ENCODE peak calls at places on chromosomes 3 and 15, in eight cellular contexts. One of them, this sample, is unnamed.

GRCh38 chr15:25481208-25481862 is 42.5 kb upstream of the UBE3A start:
- DNase-seq in IMR-90: no peak
- DNase-seq in lower lobe of right lung: no peak
- DNase-seq in endodermal cell: peak; percentile 86
- DNase-seq in testis: no peak
- DNase-seq in A549: no peak
- DNase-seq in SK-N-SH: peak; percentile 36
- DNase-seq in body of pancreas: peak; percentile 28
- DNase-seq in this sample: no peak

GRCh38 chr3:37592328-37592727 is 269.4 kb upstream of the CTDSPL start:
- DNase-seq in testis: no peak
- DNase-seq in body of pancreas: no peak
- DNase-seq in endodermal cell: no peak
- DNase-seq in lower lobe of right lung: no peak
- DNase-seq in A549: no peak
- DNase-seq in SK-N-SH: no peak
- DNase-seq in IMR-90: no peak
- DNase-seq in this sample: no peak

GRCh38 chr3:171801738-171802600 is 8.3 kb downstream of the PLD1 start:
- DNase-seq in endodermal cell: no peak
- DNase-seq in SK-N-SH: no peak
- DNase-seq in testis: no peak
- DNase-seq in lower lobe of right lung: no peak
- DNase-seq in IMR-90: peak; percentile 93
- DNase-seq in body of pancreas: no peak
- DNase-seq in A549: no peak
- DNase-seq in this sample: no peak

GRCh38 chr15:52424856-52425431 is 103.7 kb downstream of the MYO5A start:
- DNase-seq in lower lobe of right lung: no peak
- DNase-seq in endodermal cell: no peak
- DNase-seq in SK-N-SH: no peak
- DNase-seq in testis: no peak
- DNase-seq in IMR-90: no peak
- DNase-seq in A549: no peak
- DNase-seq in body of pancreas: no peak
- DNase-seq in this sample: no peak

GRCh38 chr3:142648950-142649349 is 52.8 kb downstream of the PLS1 start:
- DNase-seq in body of pancreas: no peak
- DNase-seq in endodermal cell: no peak
- DNase-seq in IMR-90: no peak
- DNase-seq in SK-N-SH: no peak
- DNase-seq in testis: no peak
- DNase-seq in A549: no peak
- DNase-seq in lower lobe of right lung: no peak
- DNase-seq in this sample: no peak

GRCh38 chr15:34049096-34049495 is 10.1 kb upstream of the AVEN start:
- DNase-seq in body of pancreas: no peak
- DNase-seq in endodermal cell: no peak
- DNase-seq in A549: no peak
- DNase-seq in testis: no peak
- DNase-seq in SK-N-SH: no peak
- DNase-seq in lower lobe of right lung: no peak
- DNase-seq in IMR-90: peak; percentile 87
- DNase-seq in this sample: no peak

GRCh38 chr3:181752202-181752671 is 40.5 kb downstream of the SOX2 start:
- DNase-seq in lower lobe of right lung: no peak
- DNase-seq in body of pancreas: no peak
- DNase-seq in testis: no peak
- DNase-seq in endodermal cell: no peak
- DNase-seq in SK-N-SH: peak; percentile 63
- DNase-seq in A549: no peak
- DNase-seq in IMR-90: no peak
- DNase-seq in this sample: no peak

GRCh38 chr3:45123030-45123429 is 23.1 kb downstream of the CDCP1 start:
- DNase-seq in A549: peak; percentile 41
- DNase-seq in body of pancreas: no peak
- DNase-seq in testis: no peak
- DNase-seq in endodermal cell: no peak
- DNase-seq in lower lobe of right lung: no peak
- DNase-seq in SK-N-SH: no peak
- DNase-seq in IMR-90: peak; percentile 98
- DNase-seq in this sample: no peak

GRCh38 chr15:77870195-77871065 is 207.1 kb downstream of the TBC1D2B start:
- DNase-seq in A549: peak; percentile 73
- DNase-seq in testis: peak; percentile 78
- DNase-seq in endodermal cell: peak; percentile 95
- DNase-seq in body of pancreas: peak; percentile 78
- DNase-seq in SK-N-SH: peak; percentile 81
- DNase-seq in lower lobe of right lung: peak; percentile 60
- DNase-seq in IMR-90: peak; percentile 53
- DNase-seq in this sample: peak; percentile 71

GRCh38 chr3:32403663-32404062 is 12.0 kb downstream of the CMTM7 start:
- DNase-seq in IMR-90: no peak
- DNase-seq in endodermal cell: no peak
- DNase-seq in testis: no peak
- DNase-seq in A549: no peak
- DNase-seq in lower lobe of right lung: no peak
- DNase-seq in SK-N-SH: no peak
- DNase-seq in body of pancreas: no peak
- DNase-seq in this sample: no peak

GRCh38 chr3:43512749-43513404 is 108.9 kb downstream of the ANO10 start:
- DNase-seq in body of pancreas: no peak
- DNase-seq in IMR-90: peak; percentile 81
- DNase-seq in endodermal cell: no peak
- DNase-seq in lower lobe of right lung: no peak
- DNase-seq in SK-N-SH: no peak
- DNase-seq in testis: no peak
- DNase-seq in A549: no peak
- DNase-seq in this sample: no peak

GRCh38 chr3:150242220-150242938 is 165.7 kb upstream of the TSC22D2 start:
- DNase-seq in body of pancreas: no peak
- DNase-seq in IMR-90: peak; percentile 88
- DNase-seq in lower lobe of right lung: no peak
- DNase-seq in A549: no peak
- DNase-seq in endodermal cell: no peak
- DNase-seq in SK-N-SH: no peak
- DNase-seq in testis: no peak
- DNase-seq in this sample: no peak

GRCh38 chr3:61541694-61542093 is 19.7 kb upstream of the PTPRG start:
- DNase-seq in IMR-90: no peak
- DNase-seq in testis: no peak
- DNase-seq in SK-N-SH: no peak
- DNase-seq in lower lobe of right lung: no peak
- DNase-seq in endodermal cell: no peak
- DNase-seq in A549: no peak
- DNase-seq in body of pancreas: no peak
- DNase-seq in this sample: no peak

GRCh38 chr3:81462921-81463320 is 298.5 kb downstream of the GBE1 start:
- DNase-seq in body of pancreas: no peak
- DNase-seq in testis: no peak
- DNase-seq in SK-N-SH: no peak
- DNase-seq in endodermal cell: no peak
- DNase-seq in A549: no peak
- DNase-seq in lower lobe of right lung: no peak
- DNase-seq in IMR-90: no peak
- DNase-seq in this sample: no peak

GRCh38 chr3:11238057-11238456 is 34.1 kb upstream of the ATG7 start:
- DNase-seq in A549: no peak
- DNase-seq in SK-N-SH: no peak
- DNase-seq in testis: no peak
- DNase-seq in body of pancreas: no peak
- DNase-seq in IMR-90: peak; percentile 95
- DNase-seq in lower lobe of right lung: no peak
- DNase-seq in endodermal cell: no peak
- DNase-seq in this sample: no peak

GRCh38 chr3:66639794-66640356 is 139.1 kb upstream of the LRIG1 start:
- DNase-seq in SK-N-SH: no peak
- DNase-seq in lower lobe of right lung: no peak
- DNase-seq in endodermal cell: no peak
- DNase-seq in A549: no peak
- DNase-seq in IMR-90: peak; percentile 45
- DNase-seq in testis: no peak
- DNase-seq in body of pancreas: no peak
- DNase-seq in this sample: no peak

GRCh38 chr3:168250415-168250861 is 154.7 kb upstream of the GOLIM4 start:
- DNase-seq in body of pancreas: no peak
- DNase-seq in testis: peak; percentile 19
- DNase-seq in A549: no peak
- DNase-seq in lower lobe of right lung: no peak
- DNase-seq in SK-N-SH: peak; percentile 15
- DNase-seq in endodermal cell: peak; percentile 63
- DNase-seq in IMR-90: peak; percentile 6
- DNase-seq in this sample: no peak

GRCh38 chr15:70061696-70062270 is 35.9 kb downstream of the TLE3 start:
- DNase-seq in body of pancreas: no peak
- DNase-seq in testis: no peak
- DNase-seq in endodermal cell: no peak
- DNase-seq in IMR-90: no peak
- DNase-seq in lower lobe of right lung: no peak
- DNase-seq in SK-N-SH: no peak
- DNase-seq in A549: no peak
- DNase-seq in this sample: peak; percentile 29
- H3K27ac ChIP-seq in body of pancreas: peak overlapping the region; percentile 56
- H3K27ac ChIP-seq in testis: no peak overlapping the region
- H3K27ac ChIP-seq in endodermal cell: peak overlapping the region; percentile 85
- H3K27ac ChIP-seq in IMR-90: no peak overlapping the region
- H3K27ac ChIP-seq in lower lobe of right lung: no peak overlapping the region
- H3K27ac ChIP-seq in SK-N-SH: peak overlapping the region; percentile 63
- H3K27ac ChIP-seq in A549: no peak overlapping the region
- H3K27ac ChIP-seq in this sample: no peak overlapping the region

GRCh38 chr15:89457086-89457485 is 39.3 kb downstream of the RHCG start:
- DNase-seq in body of pancreas: peak; percentile 54
- DNase-seq in IMR-90: peak; percentile 28
- DNase-seq in lower lobe of right lung: no peak
- DNase-seq in SK-N-SH: peak; percentile 58
- DNase-seq in endodermal cell: peak; percentile 72
- DNase-seq in testis: peak; percentile 32
- DNase-seq in A549: peak; percentile 81
- DNase-seq in this sample: no peak

GRCh38 chr15:89458440-89458839 is 37.9 kb downstream of the RHCG start:
- DNase-seq in testis: no peak
- DNase-seq in SK-N-SH: no peak
- DNase-seq in body of pancreas: no peak
- DNase-seq in A549: no peak
- DNase-seq in lower lobe of right lung: no peak
- DNase-seq in IMR-90: no peak
- DNase-seq in endodermal cell: no peak
- DNase-seq in this sample: peak; percentile 1

GRCh38 chr15:89451846-89452245 is 44.5 kb downstream of the RHCG start:
- DNase-seq in A549: no peak
- DNase-seq in lower lobe of right lung: no peak
- DNase-seq in SK-N-SH: no peak
- DNase-seq in body of pancreas: no peak
- DNase-seq in testis: no peak
- DNase-seq in endodermal cell: no peak
- DNase-seq in IMR-90: no peak
- DNase-seq in this sample: no peak

GRCh38 chr15:89452330-89452836 is 44.0 kb downstream of the RHCG start:
- DNase-seq in testis: no peak
- DNase-seq in IMR-90: no peak
- DNase-seq in lower lobe of right lung: no peak
- DNase-seq in endodermal cell: no peak
- DNase-seq in SK-N-SH: no peak
- DNase-seq in body of pancreas: peak; percentile 59
- DNase-seq in A549: no peak
- DNase-seq in this sample: no peak

DNA sequence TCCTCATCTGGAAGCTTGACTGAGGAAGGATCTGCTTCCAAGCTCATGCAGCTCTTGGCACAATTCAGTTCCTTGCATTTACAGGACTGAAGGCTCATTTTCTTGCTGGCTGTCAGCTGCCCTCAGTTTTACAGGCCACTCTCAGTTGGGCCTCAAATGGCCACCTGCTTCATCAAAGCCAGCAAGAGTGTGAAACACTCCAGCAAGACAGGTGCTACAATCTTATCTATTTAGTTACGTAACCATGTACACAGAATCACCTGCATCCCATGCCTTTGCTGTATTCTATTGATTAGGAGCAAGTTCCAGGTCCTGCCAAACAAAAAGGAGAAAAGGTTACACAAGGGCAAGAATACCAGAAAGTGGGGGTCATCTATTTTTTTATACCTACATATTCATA is 40.8 kb downstream of the RHCG start:
- DNase-seq in body of pancreas: peak; percentile 71
- DNase-seq in A549: no peak
- DNase-seq in IMR-90: no peak
- DNase-seq in SK-N-SH: no peak
- DNase-seq in testis: no peak
- DNase-seq in lower lobe of right lung: no peak
- DNase-seq in endodermal cell: no peak
- DNase-seq in this sample: no peak
- H3K4me1 ChIP-seq in body of pancreas: peaks cover 71% of the 10 kb centered on the region
- H3K4me1 ChIP-seq in A549: peaks cover 22% of the 10 kb centered on the region
- H3K4me1 ChIP-seq in IMR-90: no peaks in the 10 kb centered on the region
- H3K4me1 ChIP-seq in SK-N-SH: peaks cover 3% of the 10 kb centered on the region
- H3K4me1 ChIP-seq in testis: no peaks in the 10 kb centered on the region
- H3K4me1 ChIP-seq in lower lobe of right lung: no peaks in the 10 kb centered on the region
- H3K4me1 ChIP-seq in endodermal cell: no peaks in the 10 kb centered on the region
- H3K4me1 ChIP-seq in this sample: no peaks in the 10 kb centered on the region

DNA sequence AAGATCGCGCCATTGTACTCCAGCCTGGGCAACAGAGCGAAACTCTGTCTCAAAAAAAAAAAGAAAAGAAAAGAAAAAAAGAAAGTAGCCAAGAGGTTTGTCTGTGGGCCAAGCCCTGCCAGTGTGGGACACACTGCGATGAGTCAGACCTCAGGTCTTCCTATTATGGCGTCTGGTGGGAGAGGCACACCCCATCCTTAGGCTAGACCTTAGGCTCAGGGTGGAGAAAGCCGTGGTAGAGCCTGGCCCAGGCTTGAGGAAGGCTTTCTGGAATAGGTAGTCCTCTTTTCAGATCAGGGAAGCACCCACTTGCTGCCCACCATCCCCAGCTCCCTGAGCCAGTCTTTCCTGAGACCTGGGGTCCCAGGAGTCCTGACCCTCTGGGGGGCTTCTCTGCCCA is 6.0 kb downstream of the HEMK1 start:
- DNase-seq in SK-N-SH: no peak
- DNase-seq in A549: no peak
- DNase-seq in IMR-90: peak; percentile 20
- DNase-seq in lower lobe of right lung: no peak
- DNase-seq in body of pancreas: no peak
- DNase-seq in testis: no peak
- DNase-seq in endodermal cell: no peak
- DNase-seq in this sample: no peak
- H3K27ac ChIP-seq in SK-N-SH: no peak overlapping the region
- H3K27ac ChIP-seq in A549: no peak overlapping the region
- H3K27ac ChIP-seq in IMR-90: no peak overlapping the region
- H3K27ac ChIP-seq in lower lobe of right lung: no peak overlapping the region
- H3K27ac ChIP-seq in body of pancreas: no peak overlapping the region
- H3K27ac ChIP-seq in testis: no peak overlapping the region
- H3K27ac ChIP-seq in endodermal cell: no peak overlapping the region
- H3K27ac ChIP-seq in this sample: no peak overlapping the region

DNA sequence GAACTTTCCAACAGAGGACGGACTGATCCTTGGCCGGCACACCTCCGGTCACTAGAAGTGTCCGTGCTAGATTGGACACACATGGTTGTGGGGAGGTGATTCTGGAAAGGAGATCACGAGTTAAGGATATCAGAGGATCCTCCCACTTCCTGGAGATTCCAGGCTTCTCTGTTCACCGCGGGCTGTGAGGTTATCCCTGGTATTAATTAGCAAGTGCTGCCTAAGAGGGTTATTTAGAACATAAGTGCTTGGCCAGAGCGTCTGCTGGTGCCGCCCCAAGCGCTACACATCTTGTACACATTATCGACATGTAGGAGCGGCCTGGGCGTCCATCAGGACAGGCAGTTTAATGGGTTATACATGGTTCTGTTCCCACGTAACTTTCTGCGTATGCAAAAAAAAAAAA is 78.3 kb downstream of the CPN2 start:
- DNase-seq in IMR-90: no peak
- DNase-seq in lower lobe of right lung: peak; percentile 20
- DNase-seq in endodermal cell: no peak
- DNase-seq in body of pancreas: no peak
- DNase-seq in A549: no peak
- DNase-seq in testis: peak; percentile 30
- DNase-seq in SK-N-SH: peak; percentile 80
- DNase-seq in this sample: peak; percentile 31
- H3K4me1 ChIP-seq in IMR-90: peaks cover 6% of the 10 kb centered on the region
- H3K4me1 ChIP-seq in lower lobe of right lung: peaks cover 49% of the 10 kb centered on the region
- H3K4me1 ChIP-seq in endodermal cell: peaks cover 10% of the 10 kb centered on the region
- H3K4me1 ChIP-seq in body of pancreas: peaks cover 52% of the 10 kb centered on the region
- H3K4me1 ChIP-seq in A549: peaks cover 15% of the 10 kb centered on the region
- H3K4me1 ChIP-seq in testis: peaks cover 52% of the 10 kb centered on the region
- H3K4me1 ChIP-seq in SK-N-SH: peaks cover 6% of the 10 kb centered on the region
- H3K4me1 ChIP-seq in this sample: peaks cover 50% of the 10 kb centered on the region

This sample was measured in upper lobe of right lung.